ENCODE peak calls at places on chromosome 14, in six cellular contexts. B is K562, G is A549, C is GM12878, M is SK-N-SH, N is HepG2. Z is an unnamed sample.

GRCh38 chr14:96940009-96940408 is 142.8 kb downstream of the VRK1 start:
- DNase-seq in B (peak; percentile 53), G (no peak), C (no peak), M (no peak), N (peak; percentile 16), Z (no peak)

GRCh38 chr14:58637040-58637390 is 747 bp upstream of the DACT1 start:
- DNase-seq in B (no peak), G (no peak), C (no peak), M (no peak), N (no peak), Z (peak; percentile 94)

GRCh38 chr14:76954371-76954770 is 74.1 kb downstream of the IRF2BPL start:
- DNase-seq in B (no peak), G (no peak), C (no peak), M (no peak), N (no peak), Z (no peak)

GRCh38 chr14:99716850-99717681 is 33.0 kb downstream of the CYP46A1 start:
- DNase-seq in B (no peak), G (no peak), C (no peak), M (no peak), N (no peak), Z (no peak)

GRCh38 chr14:64923015-64923414 is 8.8 kb downstream of the CHURC1 start:
- DNase-seq in B (no peak), G (no peak), C (no peak), M (no peak), N (no peak), Z (no peak)

GRCh38 chr14:106802413-106803364 is 1276.3 kb downstream of the TMEM121 start:
- DNase-seq in B (no peak), G (peak; percentile 16), C (no peak), M (peak; percentile 31), N (peak; percentile 40), Z (no peak)

GRCh38 chr14:81298122-81298521 is 77.4 kb upstream of the GTF2A1 start:
- DNase-seq in B (no peak), G (no peak), C (no peak), M (no peak), N (no peak), Z (no peak)

GRCh38 chr14:46250113-46250703 is 401.4 kb downstream of the RPL10L start:
- DNase-seq in B (no peak), G (peak; percentile 0), C (no peak), M (no peak), N (peak; percentile 2), Z (no peak)

GRCh38 chr14:45287609-45288008 is 34.6 kb upstream of the MIS18BP1 start:
- DNase-seq in B (no peak), G (no peak), C (no peak), M (no peak), N (no peak), Z (no peak)

GRCh38 chr14:83520837-83521236 is 1987.2 kb upstream of the SEL1L start:
- DNase-seq in B (no peak), G (no peak), C (no peak), M (peak; percentile 74), N (no peak), Z (peak; percentile 88)

GRCh38 chr14:104656014-104656714 is 33.3 kb upstream of the INF2 start:
- DNase-seq in B (no peak), G (no peak), C (no peak), M (peak; percentile 56), N (no peak), Z (no peak)

GRCh38 chr14:87131879-87132278 is 861.1 kb downstream of the GALC start:
- DNase-seq in B (no peak), G (no peak), C (no peak), M (no peak), N (no peak), Z (peak; percentile 74)

GRCh38 chr14:35959835-35960234 is 133.7 kb downstream of the BRMS1L start:
- DNase-seq in B (no peak), G (no peak), C (no peak), M (no peak), N (no peak), Z (no peak)

GRCh38 chr14:37650356-37651037 is 55.1 kb downstream of the TTC6 start:
- DNase-seq in B (no peak), G (no peak), C (no peak), M (no peak), N (peak; percentile 82), Z (peak; percentile 19)

GRCh38 chr14:77459072-77459723 is 1.3 kb downstream of the AHSA1 start:
- DNase-seq in B (peak; percentile 21), G (peak; percentile 67), C (peak; percentile 24), M (peak; percentile 63), N (peak; percentile 75), Z (peak; percentile 77)

GRCh38 chr14:77339407-77339806 is 18.6 kb downstream of the GSTZ1 start:
- DNase-seq in B (no peak), G (no peak), C (no peak), M (no peak), N (no peak), Z (peak; percentile 82)

GRCh38 chr14:58862421-58862820 is 224.7 kb downstream of the DACT1 start:
- DNase-seq in B (no peak), G (no peak), C (no peak), M (no peak), N (no peak), Z (no peak)

GRCh38 chr14:34944744-34945143 is 38.0 kb upstream of the SRP54 start:
- DNase-seq in B (no peak), G (no peak), C (no peak), M (no peak), N (no peak), Z (no peak)

GRCh38 chr14:103378042-103378854 is 7.0 kb upstream of the MARK3 start:
- DNase-seq in B (peak; percentile 62), G (no peak), C (no peak), M (no peak), N (peak; percentile 52), Z (no peak)

GRCh38 chr14:100726812-100727564 is at the start of gene DLK1:
- DNase-seq in B (peak; percentile 74), G (no peak), C (no peak), M (peak; percentile 91), N (no peak), Z (no peak)

GRCh38 chr14:29799718-29800117 is 127.9 kb downstream of the PRKD1 start:
- DNase-seq in B (no peak), G (no peak), C (peak; percentile 2), M (no peak), N (no peak), Z (no peak)

GRCh38 chr14:75519826-75520692 is 2.2 kb upstream of the BATF start:
- DNase-seq in B (no peak), G (no peak), C (no peak), M (no peak), N (no peak), Z (peak; percentile 65)
- TF ChIP-seq SMC3 in B (no peak), G (no peak), C (no peak), M (no peak), N (no peak), Z (no peak)

DNA sequence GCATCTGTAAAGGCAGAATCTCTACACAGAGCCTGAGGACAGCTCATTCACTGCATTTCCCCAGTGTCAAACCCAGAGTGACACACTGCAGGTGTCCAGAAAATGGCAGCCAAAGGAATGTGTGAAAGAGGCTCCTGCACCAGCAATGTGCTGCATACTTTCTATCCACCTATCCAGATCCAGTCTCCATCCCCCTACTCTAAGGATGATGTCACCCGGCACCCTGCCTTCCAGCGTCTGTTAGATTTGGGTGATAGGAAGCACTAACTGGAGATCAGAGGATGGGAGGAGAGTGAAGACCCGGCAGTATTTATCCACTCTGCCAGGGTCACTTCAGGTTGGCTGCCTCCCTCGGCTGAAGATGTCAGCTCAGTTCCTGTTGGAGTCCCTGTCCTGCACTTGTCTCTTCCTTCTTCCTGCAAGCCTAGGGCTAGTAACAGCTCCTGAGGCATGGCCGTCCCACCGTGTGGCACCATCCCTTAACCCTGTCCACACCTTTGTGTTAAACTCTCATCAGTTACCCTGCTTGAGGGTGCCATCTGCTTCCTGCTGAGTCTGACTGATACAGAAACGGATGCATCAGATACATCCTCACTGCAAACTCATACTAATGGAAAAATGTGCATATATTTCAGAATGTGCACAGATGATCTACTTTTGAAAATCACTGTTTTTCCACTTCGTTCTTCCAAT is 13.0 kb upstream of the GPR68 start:
- DNase-seq in B (no peak), G (no peak), C (no peak), M (peak; percentile 75), N (no peak), Z (no peak)
- TF ChIP-seq SMC3 in B (no peak), G (no peak), C (no peak), M (no peak), N (no peak), Z (no peak)

GRCh38 chr14:93800038-93800937 is 12.0 kb upstream of the PRIMA1 start:
- DNase-seq in B (no peak), G (no peak), C (no peak), M (no peak), N (peak; percentile 65), Z (no peak)

GRCh38 chr14:93799617-93800016 is 11.3 kb upstream of the PRIMA1 start:
- DNase-seq in B (no peak), G (no peak), C (no peak), M (no peak), N (peak; percentile 75), Z (no peak)

DNA sequence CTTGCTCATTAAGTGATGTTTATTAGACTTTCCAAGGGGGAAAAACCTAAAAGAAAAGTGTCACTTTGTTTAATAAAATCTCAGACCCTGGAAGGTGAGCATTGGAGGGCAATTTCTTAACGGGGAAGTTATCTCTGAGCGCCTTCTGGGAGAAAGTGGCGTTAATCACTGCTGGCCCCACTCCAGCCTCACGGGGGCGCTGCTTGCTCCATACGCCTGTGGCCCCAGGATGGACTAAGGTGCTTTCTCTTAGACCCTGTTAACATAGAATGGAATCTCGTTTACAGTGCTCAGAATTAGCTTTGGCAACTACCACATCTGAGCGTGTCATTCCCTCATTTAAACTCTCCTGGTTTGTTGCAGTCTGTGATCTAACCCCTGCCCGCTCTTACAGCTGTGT is 16.4 kb upstream of the PRIMA1 start:
- DNase-seq in B (peak; percentile 39), G (no peak), C (no peak), M (no peak), N (no peak), Z (no peak)
- TF ChIP-seq SMC3 in B (no peak), G (no peak), C (no peak), M (no peak), N (no peak), Z (no peak)

GRCh38 chr14:89534896-89535615 is 118.0 kb upstream of the FOXN3 start:
- DNase-seq in B (no peak), G (no peak), C (no peak), M (no peak), N (no peak), Z (peak; percentile 72)
- TF ChIP-seq SMC3 in B (no peak), G (no peak), C (no peak), M (no peak), N (no peak), Z (no peak)

GRCh38 chr14:89927466-89927865 is 27.1 kb downstream of the EFCAB11 start:
- DNase-seq in B (no peak), G (no peak), C (no peak), M (no peak), N (no peak), Z (no peak)

GRCh38 chr14:89936654-89937185 is 17.8 kb downstream of the EFCAB11 start:
- DNase-seq in B (no peak), G (no peak), C (no peak), M (no peak), N (no peak), Z (no peak)

DNA sequence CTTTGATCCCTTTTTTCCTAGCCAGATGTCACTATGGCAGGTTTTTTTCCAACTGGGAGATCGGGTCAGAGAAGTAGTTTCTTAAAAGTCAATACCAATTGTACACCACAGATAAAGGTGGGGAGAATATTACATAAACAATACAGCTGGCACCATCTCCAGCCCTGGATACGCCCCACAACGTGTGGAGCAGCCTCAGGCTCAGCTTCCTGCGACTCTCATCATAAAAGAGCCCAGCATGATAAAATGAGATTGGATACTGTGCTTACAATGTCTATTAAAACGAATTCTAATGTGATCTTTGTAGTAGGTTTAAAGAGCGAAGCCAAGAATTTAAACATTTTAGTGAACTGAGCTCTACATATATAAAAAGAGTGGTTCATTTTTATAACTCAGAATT is 21.5 kb downstream of the EFCAB11 start:
- DNase-seq in B (no peak), G (no peak), C (no peak), M (no peak), N (no peak), Z (no peak)
- TF ChIP-seq SMC3 in B (no peak), G (no peak), C (no peak), M (no peak), N (no peak), Z (no peak)

Z was measured in IMR-90.